ENCODE peak calls at places on chromosomes 12 and 14, in six cellular contexts. One of them, this sample, is unnamed.

GRCh38 chr12:130288201-130288600 is 49.5 kb upstream of the PIWIL1 start:
- DNase-seq in left ventricle myocardium inferior: no peak
- DNase-seq in mucosa of descending colon: no peak
- DNase-seq in left lung: no peak
- DNase-seq in spleen: no peak
- DNase-seq in neural progenitor cell: no peak
- DNase-seq in this sample: no peak

GRCh38 chr14:43438056-43438455 is 1069.0 kb downstream of the FSCB start:
- DNase-seq in left ventricle myocardium inferior: no peak
- DNase-seq in mucosa of descending colon: no peak
- DNase-seq in left lung: no peak
- DNase-seq in spleen: no peak
- DNase-seq in neural progenitor cell: no peak
- DNase-seq in this sample: no peak

GRCh38 chr12:126781593-126781992 is 1485.4 kb upstream of the TMEM132C start:
- DNase-seq in left ventricle myocardium inferior: no peak
- DNase-seq in mucosa of descending colon: no peak
- DNase-seq in left lung: no peak
- DNase-seq in spleen: no peak
- DNase-seq in neural progenitor cell: no peak
- DNase-seq in this sample: no peak

GRCh38 chr14:90645842-90646443 is 170.3 kb downstream of the TTC7B start:
- DNase-seq in left ventricle myocardium inferior: no peak
- DNase-seq in mucosa of descending colon: no peak
- DNase-seq in left lung: no peak
- DNase-seq in spleen: no peak
- DNase-seq in neural progenitor cell: peak
- DNase-seq in this sample: no peak

GRCh38 chr12:21672151-21672550 is 14.5 kb upstream of the LDHB start:
- DNase-seq in left ventricle myocardium inferior: no peak
- DNase-seq in mucosa of descending colon: no peak
- DNase-seq in left lung: no peak
- DNase-seq in spleen: no peak
- DNase-seq in neural progenitor cell: no peak
- DNase-seq in this sample: no peak

GRCh38 chr12:132664206-132665148 is 22.7 kb downstream of the POLE start:
- DNase-seq in left ventricle myocardium inferior: no peak
- DNase-seq in mucosa of descending colon: no peak
- DNase-seq in left lung: no peak
- DNase-seq in spleen: no peak
- DNase-seq in neural progenitor cell: no peak
- DNase-seq in this sample: no peak

GRCh38 chr14:50875359-50876090 is 3.7 kb downstream of the ABHD12B start:
- DNase-seq in left ventricle myocardium inferior: no peak
- DNase-seq in mucosa of descending colon: no peak
- DNase-seq in left lung: no peak
- DNase-seq in spleen: no peak
- DNase-seq in neural progenitor cell: no peak
- DNase-seq in this sample: no peak

GRCh38 chr14:90419200-90419599 is 22.4 kb downstream of the CALM1 start:
- DNase-seq in left ventricle myocardium inferior: peak
- DNase-seq in mucosa of descending colon: peak
- DNase-seq in left lung: peak
- DNase-seq in spleen: no peak
- DNase-seq in neural progenitor cell: no peak
- DNase-seq in this sample: peak

GRCh38 chr14:45905672-45906071 is 652.7 kb upstream of the MIS18BP1 start:
- DNase-seq in left ventricle myocardium inferior: no peak
- DNase-seq in mucosa of descending colon: no peak
- DNase-seq in left lung: no peak
- DNase-seq in spleen: no peak
- DNase-seq in neural progenitor cell: no peak
- DNase-seq in this sample: no peak

GRCh38 chr12:43208627-43209026 is 343.4 kb downstream of the ADAMTS20 start:
- DNase-seq in left ventricle myocardium inferior: no peak
- DNase-seq in mucosa of descending colon: no peak
- DNase-seq in left lung: no peak
- DNase-seq in spleen: no peak
- DNase-seq in neural progenitor cell: no peak
- DNase-seq in this sample: no peak

DNA sequence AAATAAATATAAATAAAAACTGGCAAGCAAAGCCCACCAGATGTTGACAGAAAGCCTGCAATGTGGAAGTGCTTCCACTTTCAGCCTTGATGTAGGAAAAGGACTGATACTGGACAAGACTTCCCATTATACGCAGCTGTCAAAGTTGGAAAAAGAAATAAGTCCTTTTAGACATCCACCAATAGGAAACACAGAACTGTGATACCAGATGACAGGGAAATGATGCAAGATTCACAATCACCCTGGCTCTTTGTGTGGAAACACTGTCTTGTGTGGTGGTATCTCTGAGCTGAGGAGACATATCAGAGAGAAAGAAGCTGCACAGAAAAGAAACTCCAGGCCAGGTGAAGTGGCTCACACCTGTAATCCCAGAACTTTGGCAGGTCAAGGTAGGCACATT is 13.8 kb upstream of the METAP2 start:
- DNase-seq in left ventricle myocardium inferior: no peak
- DNase-seq in mucosa of descending colon: no peak
- DNase-seq in left lung: no peak
- DNase-seq in spleen: no peak
- DNase-seq in neural progenitor cell: no peak
- DNase-seq in this sample: no peak
- TF ChIP-seq CTCF in left ventricle myocardium inferior: no peak
- TF ChIP-seq CTCF in mucosa of descending colon: no peak
- TF ChIP-seq CTCF in left lung: no peak
- TF ChIP-seq CTCF in spleen: no peak
- TF ChIP-seq CTCF in neural progenitor cell: no peak
- TF ChIP-seq CTCF in this sample: no peak

GRCh38 chr12:70637286-70637685 is at the start of gene PTPRB:
- DNase-seq in left ventricle myocardium inferior: no peak
- DNase-seq in mucosa of descending colon: no peak
- DNase-seq in left lung: no peak
- DNase-seq in spleen: no peak
- DNase-seq in neural progenitor cell: no peak
- DNase-seq in this sample: no peak
- H3K4me3 ChIP-seq in left ventricle myocardium inferior: peak
- H3K4me3 ChIP-seq in mucosa of descending colon: no peak
- H3K4me3 ChIP-seq in left lung: no peak
- H3K4me3 ChIP-seq in spleen: peak
- H3K4me3 ChIP-seq in neural progenitor cell: no peak
- H3K4me3 ChIP-seq in this sample: no peak

GRCh38 chr12:104960464-104960863 is 2.4 kb upstream of the SLC41A2 start:
- DNase-seq in left ventricle myocardium inferior: no peak
- DNase-seq in mucosa of descending colon: no peak
- DNase-seq in left lung: no peak
- DNase-seq in spleen: no peak
- DNase-seq in neural progenitor cell: no peak
- DNase-seq in this sample: no peak

GRCh38 chr12:104958946-104959841 is 1.1 kb upstream of the SLC41A2 start:
- DNase-seq in left ventricle myocardium inferior: no peak
- DNase-seq in mucosa of descending colon: no peak
- DNase-seq in left lung: no peak
- DNase-seq in spleen: peak
- DNase-seq in neural progenitor cell: no peak
- DNase-seq in this sample: peak

GRCh38 chr12:104957388-104958008 is 592 bp downstream of the SLC41A2 start:
- DNase-seq in left ventricle myocardium inferior: peak
- DNase-seq in mucosa of descending colon: peak
- DNase-seq in left lung: no peak
- DNase-seq in spleen: no peak
- DNase-seq in neural progenitor cell: no peak
- DNase-seq in this sample: no peak

GRCh38 chr12:104956870-104957301 is 1.2 kb downstream of the SLC41A2 start:
- DNase-seq in left ventricle myocardium inferior: no peak
- DNase-seq in mucosa of descending colon: no peak
- DNase-seq in left lung: no peak
- DNase-seq in spleen: no peak
- DNase-seq in neural progenitor cell: no peak
- DNase-seq in this sample: no peak

DNA sequence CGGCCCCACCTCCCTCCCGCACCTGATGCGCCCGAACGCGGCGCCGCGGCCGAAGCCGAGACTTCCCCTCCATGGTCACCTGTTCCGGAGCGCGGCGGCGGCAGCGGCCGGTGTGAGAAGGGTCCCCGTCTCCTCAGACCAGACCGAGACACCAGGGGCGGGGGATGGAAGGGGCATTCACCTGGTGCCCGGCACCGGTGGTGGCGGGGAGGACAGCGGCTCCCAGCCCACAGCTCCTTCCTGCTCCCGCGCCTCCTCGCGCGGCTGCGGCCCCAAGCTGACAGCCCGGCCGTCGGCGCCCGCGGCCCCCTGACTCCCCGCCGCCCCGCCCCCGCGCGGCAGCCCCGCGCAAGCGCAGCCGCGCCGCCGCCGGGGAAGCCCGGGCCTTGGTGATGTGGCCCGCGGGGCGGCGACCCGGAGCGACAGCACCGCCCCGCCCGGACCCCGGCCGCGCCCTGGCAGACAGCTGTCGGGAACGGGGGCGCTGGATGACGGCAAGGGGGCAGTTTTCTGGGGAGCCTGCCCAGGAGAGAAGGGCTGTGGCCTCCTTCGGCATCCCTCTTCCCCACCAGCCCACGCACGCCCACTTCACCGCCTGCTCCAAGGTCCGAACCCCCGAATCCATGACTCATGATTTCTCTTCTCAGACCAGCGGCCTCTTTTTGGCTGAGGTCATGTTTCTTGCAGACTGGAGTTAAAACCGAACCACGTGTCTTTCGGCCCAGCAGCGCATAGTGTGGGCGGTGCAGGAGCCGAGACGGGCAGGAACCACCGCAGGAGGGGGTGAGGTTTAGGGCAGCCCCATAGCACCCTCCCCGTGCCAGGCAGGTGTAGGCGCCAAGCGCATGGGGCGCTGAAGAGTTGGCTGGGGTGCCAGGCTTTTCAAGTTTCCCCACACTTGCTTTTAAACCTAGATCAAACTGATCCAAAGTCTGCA is at the start of gene SLC41A2:
- DNase-seq in left ventricle myocardium inferior: peak
- DNase-seq in mucosa of descending colon: peak
- DNase-seq in left lung: peak
- DNase-seq in spleen: peak
- DNase-seq in neural progenitor cell: peak
- DNase-seq in this sample: peak
- TF ChIP-seq CTCF in left ventricle myocardium inferior: peak
- TF ChIP-seq CTCF in mucosa of descending colon: peak
- TF ChIP-seq CTCF in left lung: no peak
- TF ChIP-seq CTCF in spleen: peak
- TF ChIP-seq CTCF in neural progenitor cell: no peak
- TF ChIP-seq CTCF in this sample: no peak

DNA sequence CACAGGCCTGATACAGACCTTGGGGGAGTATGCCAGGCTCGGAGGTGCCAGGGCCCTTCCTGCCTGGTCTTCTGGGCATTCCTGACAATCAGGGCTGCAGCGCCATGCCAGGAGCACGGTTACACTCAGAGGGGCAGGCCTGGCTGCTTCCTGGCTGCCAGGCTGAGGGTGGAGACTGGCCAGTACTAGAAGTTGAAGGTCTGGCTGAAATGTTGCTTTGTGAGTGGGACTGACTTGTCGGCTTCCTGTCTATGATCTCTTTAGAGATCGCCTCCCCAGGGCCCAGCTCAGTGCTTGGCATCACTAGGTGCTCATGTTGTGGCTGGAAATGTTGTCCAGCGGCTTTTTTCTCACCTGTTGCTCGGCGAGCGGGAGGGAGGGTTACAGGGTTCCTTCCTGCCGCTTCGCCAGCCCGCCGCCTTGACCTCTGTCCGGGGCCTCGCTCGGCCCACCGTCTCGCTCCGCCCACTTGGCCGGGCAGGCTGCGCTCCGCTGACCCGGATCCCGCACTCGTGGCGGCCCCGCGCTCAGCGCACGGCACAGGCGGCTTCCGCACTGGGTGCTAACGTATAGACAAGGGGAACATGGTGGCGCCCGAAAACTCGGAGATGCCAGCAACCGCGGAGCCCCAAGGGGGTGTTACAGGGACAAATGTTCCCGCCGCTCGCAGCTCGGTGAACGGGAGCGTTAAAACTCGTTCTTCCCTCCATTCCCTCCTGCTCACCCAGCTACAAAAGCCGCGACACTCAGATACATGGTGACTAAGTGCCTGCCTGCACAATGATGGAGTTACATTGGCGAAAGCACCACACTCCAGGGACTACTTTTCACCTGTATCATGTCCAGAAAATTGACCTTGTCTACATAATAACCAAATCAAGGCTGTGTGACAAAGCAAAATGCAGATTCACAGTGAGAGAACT is 32.7 kb downstream of the PAPLN start:
- DNase-seq in left ventricle myocardium inferior: peak
- DNase-seq in mucosa of descending colon: peak
- DNase-seq in left lung: peak
- DNase-seq in spleen: peak
- DNase-seq in neural progenitor cell: peak
- DNase-seq in this sample: peak
- H3K4me3 ChIP-seq in left ventricle myocardium inferior: peak
- H3K4me3 ChIP-seq in mucosa of descending colon: no peak
- H3K4me3 ChIP-seq in left lung: peak
- H3K4me3 ChIP-seq in spleen: peak
- H3K4me3 ChIP-seq in neural progenitor cell: peak
- H3K4me3 ChIP-seq in this sample: peak

GRCh38 chr12:53211476-53212381 is 4.7 kb upstream of the ITGB7 start:
- DNase-seq in left ventricle myocardium inferior: no peak
- DNase-seq in mucosa of descending colon: no peak
- DNase-seq in left lung: no peak
- DNase-seq in spleen: peak
- DNase-seq in neural progenitor cell: peak
- DNase-seq in this sample: no peak
- TF ChIP-seq CTCF in left ventricle myocardium inferior: peak
- TF ChIP-seq CTCF in mucosa of descending colon: no peak
- TF ChIP-seq CTCF in left lung: no peak
- TF ChIP-seq CTCF in spleen: peak
- TF ChIP-seq CTCF in neural progenitor cell: peak
- TF ChIP-seq CTCF in this sample: peak

DNA sequence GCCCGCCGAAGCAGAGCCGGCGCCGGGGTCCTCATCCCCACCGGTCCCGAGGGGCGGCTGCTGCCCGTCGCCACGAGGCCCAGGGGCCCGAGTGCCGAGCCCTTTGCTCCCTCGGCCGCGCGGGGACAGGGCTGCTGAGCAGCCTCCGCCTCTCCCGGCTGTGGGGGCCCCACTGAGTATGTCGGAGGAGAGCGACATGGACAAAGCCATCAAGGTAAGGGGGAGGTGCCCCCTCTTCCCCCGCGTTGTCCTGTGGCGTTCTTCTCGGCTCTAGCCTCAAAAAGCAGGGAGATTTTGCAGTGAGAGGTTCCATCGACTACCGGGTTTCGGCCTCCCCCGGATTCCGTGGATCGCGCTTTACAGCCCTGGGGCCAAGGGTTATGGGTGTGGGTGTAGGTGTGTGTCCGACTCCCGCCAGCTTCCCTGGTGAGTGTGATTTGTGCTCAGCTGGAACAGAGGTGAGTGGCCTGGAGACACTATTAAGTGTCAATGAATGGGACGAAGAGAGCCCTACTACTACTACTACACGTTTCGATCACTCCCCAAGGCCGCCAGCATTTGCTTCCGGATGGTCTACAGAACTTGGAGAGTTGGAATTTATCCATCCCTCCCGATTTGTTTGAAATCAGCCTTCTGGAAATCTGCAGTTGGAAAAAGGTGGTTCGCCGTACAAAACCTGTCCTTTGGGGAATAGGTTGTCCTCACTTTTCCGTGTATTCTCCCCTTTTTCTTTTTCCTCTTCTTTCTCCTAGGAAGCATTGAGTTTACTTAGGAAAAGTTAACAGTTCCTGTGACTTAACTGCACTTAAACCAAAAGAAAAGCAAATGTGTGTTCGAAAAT is 748 bp downstream of the MAPKAPK5 start:
- DNase-seq in left ventricle myocardium inferior: no peak
- DNase-seq in mucosa of descending colon: peak
- DNase-seq in left lung: no peak
- DNase-seq in spleen: no peak
- DNase-seq in neural progenitor cell: peak
- DNase-seq in this sample: peak
- H3K4me3 ChIP-seq in left ventricle myocardium inferior: peak
- H3K4me3 ChIP-seq in mucosa of descending colon: peak
- H3K4me3 ChIP-seq in left lung: peak
- H3K4me3 ChIP-seq in spleen: peak
- H3K4me3 ChIP-seq in neural progenitor cell: peak
- H3K4me3 ChIP-seq in this sample: peak

This sample was measured in testis.